ENCODE peak calls at places on chromosomes 5 and 9, in nine cellular contexts. K is adipocyte, F is keratinocyte, M is IMR-90, E is HepG2, I is heart left ventricle, T is aorta, U is uterus, H is endothelial cell of umbilical vein. C is an unnamed sample. For H3K4me1, the result is how much of the 10 kb centered on the place peaks cover.

GRCh38 chr5:37637165-37637845 is 202.5 kb downstream of the GDNF start:
- DNase-seq in H (no peak), U (no peak), K (no peak), E (no peak), I (no peak), F (no peak), M (peak), T (no peak), C (no peak)

GRCh38 chr5:124868661-124869060 is 122.2 kb upstream of the ZNF608 start:
- DNase-seq in I (no peak), T (no peak), M (no peak), F (no peak), U (no peak), H (peak), K (peak), E (no peak), C (no peak)

GRCh38 chr9:114386886-114387677 is 700 bp downstream of the AKNA start:
- DNase-seq in T (peak), I (no peak), F (no peak), H (no peak), M (peak), K (peak), E (no peak), U (peak), C (peak)

GRCh38 chr5:77322406-77322805 is 111.9 kb downstream of the PDE8B start:
- DNase-seq in E (no peak), M (no peak), H (no peak), F (no peak), T (no peak), K (no peak), I (no peak), U (no peak), C (no peak)

GRCh38 chr5:119313876-119314605 is 41.8 kb upstream of the TNFAIP8 start:
- DNase-seq in E (no peak), F (no peak), I (no peak), M (no peak), U (no peak), H (no peak), T (no peak), K (no peak), C (no peak)

GRCh38 chr5:143775258-143775657 is 36.7 kb upstream of the HMHB1 start:
- DNase-seq in K (peak), U (no peak), T (no peak), I (no peak), H (no peak), M (peak), E (no peak), F (no peak), C (no peak)

GRCh38 chr9:111955048-111955447 is 58.4 kb downstream of the UGCG start:
- DNase-seq in H (no peak), M (no peak), F (no peak), K (no peak), I (no peak), U (no peak), T (no peak), E (no peak), C (no peak)

GRCh38 chr5:143922718-143923117 is 110.8 kb downstream of the HMHB1 start:
- DNase-seq in I (no peak), K (peak), E (no peak), M (peak), F (no peak), H (peak), U (no peak), T (no peak), C (no peak)

GRCh38 chr5:35608881-35609779 is 8.5 kb upstream of the SPEF2 start:
- DNase-seq in E (no peak), U (no peak), T (no peak), K (peak), F (no peak), H (no peak), M (no peak), I (no peak), C (no peak)

GRCh38 chr9:132152231-132152630 is 9.6 kb upstream of the NTNG2 start:
- DNase-seq in K (no peak), H (no peak), E (no peak), U (no peak), F (no peak), M (no peak), T (no peak), I (no peak), C (peak)

GRCh38 chr5:140631831-140632365 is 1.1 kb downstream of the CD14 start:
- DNase-seq in I (peak), T (peak), F (no peak), H (no peak), M (no peak), E (no peak), U (no peak), K (no peak), C (no peak)

GRCh38 chr5:68252678-68253520 is 37.3 kb downstream of the PIK3R1 start:
- DNase-seq in K (peak), H (peak), M (peak), T (peak), I (peak), E (peak), F (no peak), U (no peak), C (no peak)

GRCh38 chr9:34995288-34996060 is 5.9 kb downstream of the DNAJB5 start:
- DNase-seq in I (no peak), T (no peak), F (no peak), M (peak), U (no peak), H (peak), E (peak), K (peak), C (no peak)

GRCh38 chr5:1793966-1794895 is 5.4 kb downstream of the MRPL36 start:
- DNase-seq in E (peak), I (no peak), H (no peak), T (peak), U (no peak), M (peak), K (peak), F (no peak), C (peak)

GRCh38 chr5:140242890-140243585 is 59.9 kb downstream of the PFDN1 start:
- DNase-seq in E (no peak), H (no peak), I (no peak), T (no peak), F (no peak), U (no peak), M (no peak), K (no peak), C (peak)

GRCh38 chr9:110996436-110997224 is 41.6 kb downstream of the LPAR1 start:
- DNase-seq in F (no peak), T (peak), M (peak), U (peak), H (no peak), K (peak), E (no peak), I (peak), C (no peak)

GRCh38 chr5:157602505-157602904 is 26.9 kb upstream of the ADAM19 start:
- DNase-seq in T (no peak), U (no peak), M (peak), H (peak), E (no peak), I (no peak), F (no peak), K (no peak), C (no peak)

GRCh38 chr9:9003184-9003583 is 1203.6 kb upstream of the DMAC1 start:
- DNase-seq in I (peak), M (no peak), U (no peak), T (no peak), H (no peak), K (no peak), E (peak), F (no peak), C (no peak)

GRCh38 chr9:103364753-103365152 is 369.6 kb downstream of the CYLC2 start:
- DNase-seq in T (no peak), I (no peak), F (no peak), U (no peak), M (no peak), E (no peak), H (no peak), K (peak), C (no peak)

GRCh38 chr9:83130541-83130940 is 67.6 kb upstream of the RASEF start:
- DNase-seq in H (no peak), F (no peak), E (no peak), M (no peak), K (no peak), I (no peak), T (no peak), U (no peak), C (no peak)

GRCh38 chr9:98314381-98315066 is 59.1 kb upstream of the TBC1D2 start:
- DNase-seq in H (no peak), K (peak), M (peak), T (no peak), F (no peak), U (no peak), E (no peak), I (no peak), C (no peak)

GRCh38 chr9:9615086-9615485 is 997.7 kb downstream of the PTPRD start:
- DNase-seq in H (no peak), E (no peak), U (no peak), M (no peak), I (no peak), F (no peak), T (no peak), K (no peak), C (peak)

GRCh38 chr5:61332891-61333350 is 863 bp downstream of the ZSWIM6 start:
- DNase-seq in E (no peak), H (peak), U (no peak), T (peak), M (peak), F (no peak), I (peak), K (peak), C (peak)

GRCh38 chr5:177098103-177098771 is 11.5 kb downstream of the FGFR4 start:
- DNase-seq in M (peak), I (no peak), H (no peak), F (no peak), U (no peak), E (no peak), K (peak), T (no peak), C (no peak)

GRCh38 chr9:11551106-11551505 is 938.3 kb upstream of the PTPRD start:
- DNase-seq in U (no peak), H (no peak), M (no peak), K (no peak), F (no peak), I (no peak), E (no peak), T (no peak), C (no peak)

GRCh38 chr5:178287791-178288105 is 55.1 kb upstream of the PHYKPL start:
- DNase-seq in M (no peak), I (no peak), E (no peak), F (no peak), T (peak), H (no peak), U (no peak), K (no peak), C (peak)

GRCh38 chr9:14216612-14217194 is 97.2 kb downstream of the NFIB start:
- DNase-seq in K (no peak), H (no peak), T (no peak), F (no peak), M (no peak), E (no peak), U (no peak), I (no peak), C (no peak)
- H3K4me1 ChIP-seq in K (half or more), H (half or more), T (under half), F (half or more), M (under half), E (under half), U (under half), I (half or more), C (under half)

GRCh38 chr5:73630760-73631159 is 4.8 kb downstream of the ARHGEF28 start:
- DNase-seq in I (no peak), F (no peak), T (no peak), U (no peak), E (no peak), M (no peak), K (no peak), H (no peak), C (no peak)

GRCh38 chr5:73636408-73636807 is 10.4 kb downstream of the ARHGEF28 start:
- DNase-seq in T (no peak), F (no peak), E (no peak), H (no peak), M (no peak), K (no peak), U (no peak), I (no peak), C (no peak)

GRCh38 chr5:73631500-73631899 is 5.5 kb downstream of the ARHGEF28 start:
- DNase-seq in U (no peak), K (no peak), E (no peak), I (no peak), F (no peak), H (no peak), M (no peak), T (no peak), C (no peak)

GRCh38 chr5:73629456-73629855 is 3.5 kb downstream of the ARHGEF28 start:
- DNase-seq in T (no peak), I (no peak), U (no peak), M (no peak), K (no peak), F (no peak), H (no peak), E (no peak), C (no peak)

DNA sequence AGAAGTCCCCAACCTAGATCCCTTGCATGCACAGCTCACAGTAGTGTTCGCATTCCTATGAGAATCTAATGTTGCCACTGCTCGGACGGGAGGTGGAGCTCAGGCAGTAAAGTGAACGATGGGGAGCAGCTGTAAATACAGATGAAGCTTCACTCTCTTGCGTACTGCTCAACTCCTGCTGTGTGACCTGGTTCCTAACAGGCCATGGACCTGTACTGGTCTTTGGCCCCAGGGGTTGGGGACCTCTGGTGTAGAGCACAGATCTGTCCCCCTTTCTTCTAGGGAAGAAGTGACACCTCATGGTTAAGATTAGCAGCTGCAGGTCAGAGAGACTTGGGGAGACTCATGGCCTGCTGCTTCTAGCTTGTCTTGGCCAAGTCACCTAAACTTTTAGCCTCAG is 7.1 kb downstream of the ARHGEF28 start:
- DNase-seq in I (no peak), M (no peak), T (no peak), E (no peak), H (no peak), U (no peak), F (no peak), K (no peak), C (no peak)
- H3K4me1 ChIP-seq in I (under half), M (under half), T (under half), E (half or more), H (half or more), U (under half), F (half or more), K (under half), C (under half)

GRCh38 chr9:33466565-33467495 is 6.9 kb downstream of the NOL6 start:
- DNase-seq in T (peak), H (peak), U (peak), M (peak), F (no peak), I (peak), E (peak), K (peak), C (peak)
- H3K4me1 ChIP-seq in T (under half), H (under half), U (under half), M (under half), F (half or more), I (under half), E (under half), K (under half), C (under half)

DNA sequence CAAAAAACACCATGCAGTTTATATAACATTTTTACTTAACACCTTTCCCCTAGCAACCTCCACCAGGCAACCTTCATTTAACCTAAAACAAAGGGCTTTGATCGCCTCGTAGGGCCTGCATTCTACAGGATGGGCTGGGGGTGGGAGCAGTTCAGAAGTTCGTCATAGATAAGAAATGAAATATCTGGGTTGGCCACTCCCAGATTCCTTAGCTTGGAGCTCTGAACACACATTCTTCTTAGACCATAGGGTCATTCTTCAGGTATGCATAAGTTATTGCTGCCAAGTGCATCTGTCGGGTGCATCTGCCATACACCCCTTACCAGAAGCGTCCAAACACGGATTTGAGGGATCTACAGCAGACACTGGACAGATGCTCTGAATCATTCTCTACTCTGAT is 4.3 kb upstream of the SLC22A5 start:
- DNase-seq in M (peak), E (peak), K (peak), H (no peak), U (no peak), I (no peak), F (peak), T (no peak), C (no peak)
- H3K4me1 ChIP-seq in M (under half), E (under half), K (under half), H (under half), U (under half), I (under half), F (under half), T (under half), C (under half)

GRCh38 chr9:134204991-134205578 is 40.7 kb upstream of the RNU6ATAC start:
- DNase-seq in I (no peak), E (peak), T (peak), M (no peak), U (peak), F (no peak), K (no peak), H (no peak), C (no peak)
- H3K4me1 ChIP-seq in I (under half), E (half or more), T (under half), M (under half), U (under half), F (under half), K (under half), H (under half), C (under half)

GRCh38 chr9:121598167-121599000 is 53.0 kb upstream of the DAB2IP start:
- DNase-seq in K (peak), U (peak), M (peak), E (no peak), H (no peak), I (peak), F (no peak), T (peak), C (peak)
- H3K4me1 ChIP-seq in K (under half), U (under half), M (under half), E (under half), H (under half), I (under half), F (under half), T (under half), C (under half)

GRCh38 chr5:136033244-136033643 is 4.5 kb downstream of the TGFBI start:
- DNase-seq in U (no peak), T (no peak), E (no peak), I (no peak), M (no peak), F (no peak), H (no peak), K (no peak), C (no peak)

GRCh38 chr5:136033848-136034247 is 5.1 kb downstream of the TGFBI start:
- DNase-seq in K (peak), F (peak), M (no peak), T (peak), H (no peak), I (no peak), U (no peak), E (no peak), C (no peak)

GRCh38 chr5:136030956-136031611 is 2.3 kb downstream of the TGFBI start:
- DNase-seq in M (no peak), U (no peak), I (no peak), F (no peak), E (no peak), K (peak), T (peak), H (no peak), C (no peak)

GRCh38 chr5:136031713-136032112 is 2.9 kb downstream of the TGFBI start:
- DNase-seq in F (no peak), K (peak), T (peak), E (no peak), I (no peak), U (no peak), M (no peak), H (no peak), C (no peak)

GRCh38 chr5:136032564-136032963 is 3.8 kb downstream of the TGFBI start:
- DNase-seq in M (peak), K (peak), F (no peak), H (no peak), E (peak), I (no peak), T (peak), U (peak), C (no peak)
- H3K4me1 ChIP-seq in M (under half), K (under half), F (half or more), H (under half), E (half or more), I (half or more), T (under half), U (under half), C (half or more)

DNA sequence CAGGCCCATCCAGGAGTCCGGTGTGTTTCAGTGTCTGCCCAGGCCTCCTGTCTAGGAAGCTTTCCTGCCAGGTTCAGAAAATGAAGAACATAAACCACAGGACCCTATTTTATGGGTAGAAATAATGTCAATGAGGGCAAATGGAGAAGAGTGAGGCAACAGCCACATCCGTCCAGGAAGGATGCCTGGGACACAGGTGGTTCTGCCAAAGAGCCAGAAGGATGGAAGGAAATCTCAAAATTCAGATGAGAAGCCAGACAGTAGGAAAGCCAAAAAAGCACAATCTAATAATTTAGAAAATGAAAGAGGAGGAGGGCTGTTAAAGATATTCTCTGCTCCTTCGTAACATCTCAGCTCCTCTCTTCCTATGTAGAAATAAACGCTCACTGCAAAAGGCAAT is 262.2 kb downstream of the AUH start:
- DNase-seq in M (no peak), E (no peak), U (no peak), K (no peak), F (no peak), I (no peak), H (no peak), T (no peak), C (no peak)
- H3K4me1 ChIP-seq in M (under half), E (under half), U (under half), K (under half), F (under half), I (under half), H (under half), T (under half), C (under half)

DNA sequence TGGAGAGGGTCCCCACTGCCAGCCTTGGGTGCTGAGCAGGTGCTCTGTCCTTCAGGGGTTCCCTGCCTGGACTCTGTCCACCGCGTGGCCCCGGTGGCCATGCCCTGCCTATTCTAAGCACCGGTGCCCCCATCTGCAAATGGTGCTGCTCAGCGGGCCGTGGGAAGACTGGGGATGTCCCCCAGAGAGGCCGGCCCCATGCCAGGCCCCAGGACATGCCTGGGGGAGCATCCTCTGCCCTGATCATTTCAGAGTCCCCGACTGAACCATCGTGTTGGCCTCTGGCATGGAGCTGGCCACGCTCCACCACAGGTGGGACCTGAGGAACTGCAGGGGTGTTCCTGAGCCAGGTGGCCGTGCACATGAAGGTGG is 64.7 kb downstream of the RXRA start:
- DNase-seq in F (no peak), M (no peak), U (no peak), I (no peak), T (no peak), H (no peak), E (no peak), K (no peak), C (no peak)
- H3K4me1 ChIP-seq in F (under half), M (under half), U (under half), I (half or more), T (under half), H (under half), E (under half), K (under half), C (half or more)

GRCh38 chr9:92315456-92315855 is 9.7 kb downstream of the NOL8 start:
- DNase-seq in M (no peak), I (no peak), K (no peak), E (no peak), H (no peak), U (no peak), F (no peak), T (no peak), C (no peak)
- H3K4me1 ChIP-seq in M (under half), I (under half), K (under half), E (under half), H (under half), U (under half), F (under half), T (under half), C (under half)

C was measured in left lung.